ENCODE peak calls at places on chromosomes 1 and 21, in four cellular contexts. I, L, Y and Z are unnamed samples.

GRCh38 chr1:212500986-212501385 is 68.3 kb downstream of the NENF start:
- DNase-seq in I (no peak), Y (no peak), L (no peak), Z (no peak)

GRCh38 chr1:39632491-39633417 is 6.7 kb downstream of the HEYL start:
- DNase-seq in L (no peak), I (peak; percentile 66), Y (peak; percentile 90), Z (no peak)

GRCh38 chr1:26358411-26359384 is 4.8 kb upstream of the CRYBG2 start:
- DNase-seq in L (peak; percentile 97), I (no peak), Y (no peak), Z (no peak)

GRCh38 chr1:47175227-47175934 is 14.5 kb downstream of the PDZK1IP1 start:
- DNase-seq in Y (peak; percentile 66), L (no peak), I (peak; percentile 44), Z (peak; percentile 72)

GRCh38 chr1:62435231-62436038 is 1.4 kb upstream of the USP1 start:
- DNase-seq in I (no peak), L (peak; percentile 43), Y (no peak), Z (no peak)

GRCh38 chr1:215744419-215744818 is 177.3 kb downstream of the KCTD3 start:
- DNase-seq in L (no peak), I (no peak), Y (no peak), Z (no peak)

GRCh38 chr1:37034301-37035013 is at the start of gene GRIK3:
- DNase-seq in L (no peak), Y (peak; percentile 79), I (no peak), Z (peak; percentile 90)

GRCh38 chr1:43524804-43525203 is 5.9 kb upstream of the PTPRF start:
- DNase-seq in I (no peak), Y (no peak), L (no peak), Z (no peak)

GRCh38 chr1:93631626-93632365 is 49.8 kb downstream of the BCAR3 start:
- DNase-seq in L (peak; percentile 52), Y (no peak), I (no peak), Z (peak; percentile 38)

GRCh38 chr21:42337830-42338729 is 12.7 kb downstream of the TFF2 start:
- DNase-seq in L (peak; percentile 45), Y (peak; percentile 87), I (peak; percentile 64), Z (peak; percentile 55)

GRCh38 chr1:56911098-56911497 is 54.7 kb downstream of the C8B start:
- DNase-seq in Y (no peak), I (no peak), L (peak; percentile 44), Z (no peak)

GRCh38 chr1:182720465-182720864 is 36.1 kb upstream of the RGS8 start:
- DNase-seq in I (no peak), Y (peak; percentile 37), L (no peak), Z (no peak)

GRCh38 chr1:234862944-234863515 is 253.1 kb upstream of the IRF2BP2 start:
- DNase-seq in Y (peak; percentile 13), I (no peak), L (no peak), Z (no peak)

GRCh38 chr1:6554907-6555778 is at the start of gene TAS1R1:
- DNase-seq in L (no peak), Y (no peak), I (no peak), Z (no peak)

GRCh38 chr21:45335761-45336534 is 48.3 kb upstream of the POFUT2 start:
- DNase-seq in L (no peak), I (no peak), Y (no peak), Z (no peak)

GRCh38 chr1:152347116-152347728 is 12.6 kb downstream of the FLG2 start:
- DNase-seq in Y (peak; percentile 25), I (no peak), L (peak; percentile 46), Z (peak; percentile 10)

GRCh38 chr1:108082006-108082405 is 117.0 kb upstream of the VAV3 start:
- DNase-seq in I (no peak), L (no peak), Y (no peak), Z (no peak)

GRCh38 chr1:95089888-95090287 is 17.1 kb upstream of the ALG14 start:
- DNase-seq in I (no peak), Y (no peak), L (no peak), Z (no peak)

GRCh38 chr1:231800071-231800470 is 173.5 kb downstream of the DISC1 start:
- DNase-seq in L (no peak), I (no peak), Y (no peak), Z (no peak)

GRCh38 chr1:203628185-203628996 is 1.8 kb downstream of the ATP2B4 start:
- DNase-seq in Y (peak; percentile 89), L (peak; percentile 79), I (peak; percentile 73), Z (no peak)
- H3K4me2 ChIP-seq in Y (peak overlapping the region; percentile 97), L (peak overlapping the region; percentile 95), I (peak overlapping the region; percentile 99), Z (peak overlapping the region; percentile 96)

GRCh38 chr1:2099871-2100774 is 49.9 kb downstream of the PRKCZ start:
- DNase-seq in L (no peak), I (no peak), Y (no peak), Z (no peak)
- H3K4me2 ChIP-seq in L (no peak overlapping the region), I (no peak overlapping the region), Y (no peak overlapping the region), Z (no peak overlapping the region)

DNA sequence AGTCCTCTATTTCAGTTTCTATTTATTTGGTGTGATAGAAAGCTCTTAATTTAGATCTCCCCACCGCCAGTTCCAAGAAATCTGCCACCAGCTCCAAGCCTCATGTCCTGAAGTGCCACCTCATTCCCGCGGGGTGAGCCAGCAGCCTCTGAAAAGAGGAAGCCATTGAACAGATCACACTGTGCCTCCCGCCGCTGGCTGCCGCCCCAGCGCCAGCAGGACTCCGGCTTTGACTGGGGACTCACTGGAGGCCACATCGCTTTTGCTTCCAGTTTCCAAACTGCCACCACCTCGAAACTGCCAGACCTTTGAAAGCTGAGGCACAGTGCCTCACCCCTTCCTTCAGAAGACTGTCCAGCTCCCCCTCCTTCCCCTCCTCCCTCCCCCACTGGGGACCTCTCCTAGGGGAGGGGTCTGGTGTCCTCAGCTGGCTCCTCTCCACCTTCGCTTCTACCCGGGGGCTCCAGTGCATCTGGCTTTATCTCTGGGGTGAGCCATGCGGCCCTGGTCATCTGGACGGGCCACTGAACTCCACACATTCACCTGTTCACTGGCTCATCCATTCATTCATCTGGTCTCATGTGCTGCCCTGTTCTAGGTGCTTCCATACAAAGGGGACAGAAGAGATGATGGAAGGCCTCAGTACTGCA is 59.0 kb downstream of the VPS26C start:
- DNase-seq in L (no peak), I (no peak), Y (no peak), Z (peak; percentile 56)
- H3K4me2 ChIP-seq in L (no peak overlapping the region), I (no peak overlapping the region), Y (no peak overlapping the region), Z (no peak overlapping the region)

GRCh38 chr1:197557302-197557701 is 218.0 kb downstream of the DENND1B start:
- DNase-seq in Y (no peak), I (no peak), L (no peak), Z (no peak)

GRCh38 chr1:197559244-197559643 is 216.0 kb downstream of the DENND1B start:
- DNase-seq in I (no peak), Y (no peak), L (no peak), Z (no peak)

GRCh38 chr1:197553281-197553680 is 222.0 kb downstream of the DENND1B start:
- DNase-seq in Y (no peak), L (no peak), I (no peak), Z (no peak)
- H3K4me2 ChIP-seq in Y (no peak overlapping the region), L (no peak overlapping the region), I (no peak overlapping the region), Z (no peak overlapping the region)